ENCODE peak calls at places on chromosomes 7 and 10, in seven cellular contexts. S is CD8-positive, alpha-beta memory T cell; G is left ventricle myocardium inferior; X is AG10803; W is cardiac muscle cell; J is coronary artery; A is body of pancreas. Z is an unnamed sample.

GRCh38 chr7:24134535-24134934 is 149.5 kb upstream of the NPY start:
- DNase-seq in W (no peak), S (no peak), J (no peak), X (no peak), A (no peak), G (no peak), Z (no peak)

GRCh38 chr10:35854661-35855060 is 212.6 kb upstream of the FZD8 start:
- DNase-seq in G (no peak), J (no peak), X (peak; percentile 59), S (no peak), A (no peak), W (no peak), Z (no peak)

GRCh38 chr7:31113660-31114059 is 61.6 kb downstream of the ADCYAP1R1 start:
- DNase-seq in W (no peak), J (no peak), A (no peak), S (no peak), G (no peak), X (no peak), Z (no peak)

GRCh38 chr10:35331894-35332640 is 4.2 kb upstream of the CCNY start:
- DNase-seq in G (no peak), W (peak; percentile 92), X (peak; percentile 79), J (no peak), S (no peak), A (no peak), Z (no peak)

GRCh38 chr10:102624094-102624493 is 20.2 kb upstream of the TRIM8 start:
- DNase-seq in S (no peak), X (no peak), A (no peak), G (peak; percentile 10), J (no peak), W (no peak), Z (no peak)

GRCh38 chr10:28754930-28755718 is 77.8 kb downstream of the BAMBI start:
- DNase-seq in S (no peak), X (no peak), A (no peak), W (peak; percentile 43), J (no peak), G (no peak), Z (no peak)

GRCh38 chr7:112594397-112594796 is 113.6 kb downstream of the LSMEM1 start:
- DNase-seq in J (no peak), G (no peak), X (peak; percentile 65), A (no peak), S (no peak), W (peak; percentile 28), Z (no peak)

GRCh38 chr10:13520194-13520593 is 8.6 kb downstream of the BEND7 start:
- DNase-seq in X (no peak), J (no peak), A (no peak), S (no peak), G (no peak), W (no peak), Z (no peak)

GRCh38 chr7:92260248-92260781 is 14.5 kb downstream of the ANKIB1 start:
- DNase-seq in X (no peak), W (peak; percentile 9), G (no peak), J (no peak), A (no peak), S (no peak), Z (no peak)

GRCh38 chr7:81527651-81528050 is 242.2 kb downstream of the HGF start:
- DNase-seq in X (no peak), W (no peak), A (no peak), S (no peak), J (no peak), G (no peak), Z (no peak)

GRCh38 chr7:50552921-50553320 is 12.3 kb downstream of the DDC start:
- DNase-seq in X (peak; percentile 44), G (no peak), S (no peak), W (peak; percentile 81), A (peak; percentile 65), J (no peak), Z (no peak)

DNA sequence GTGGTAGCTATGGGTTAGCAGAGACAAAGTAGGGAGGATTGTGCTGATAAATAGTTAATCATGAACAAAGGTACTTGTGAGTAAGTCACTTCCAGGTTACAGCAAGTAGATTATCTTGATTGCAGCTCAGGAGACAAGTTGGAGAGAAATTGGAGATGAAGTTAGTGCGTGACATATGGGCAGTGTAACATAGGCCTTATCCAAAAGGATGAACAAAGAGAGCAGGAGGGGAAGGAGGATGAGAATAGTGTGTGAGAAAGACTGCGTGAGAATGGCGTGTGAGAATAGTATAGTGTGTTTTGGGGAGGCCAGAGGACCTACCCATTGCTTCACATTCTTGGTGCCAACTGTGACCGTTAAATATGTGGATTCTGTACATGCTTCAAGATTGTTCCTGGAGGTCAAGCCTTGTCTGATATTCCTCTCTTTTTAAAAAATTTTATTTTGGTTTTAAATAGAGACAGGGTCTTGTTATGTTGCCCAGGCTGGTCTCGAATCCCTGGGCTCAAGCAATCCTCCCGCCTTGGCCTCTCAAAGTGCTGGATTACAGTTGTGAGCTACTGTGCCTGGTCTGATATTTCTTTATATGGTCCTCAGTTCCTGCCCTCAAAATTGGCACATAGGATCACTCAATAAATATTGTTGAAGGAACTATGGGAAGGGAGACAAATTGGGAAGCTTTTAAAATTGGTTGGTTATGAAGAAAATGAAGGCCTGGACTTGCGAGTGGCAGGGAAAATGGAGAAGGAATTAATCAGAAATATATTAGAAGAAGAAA is 3.2 kb downstream of the VCL start:
- DNase-seq in J (no peak), G (no peak), W (no peak), X (no peak), A (no peak), S (no peak), Z (no peak)
- H3K4me3 ChIP-seq in J (peak overlapping the region; percentile 96), G (peak overlapping the region; percentile 99), W (peak overlapping the region; percentile 8), X (peak overlapping the region; percentile 98), A (no peak overlapping the region), S (no peak overlapping the region), Z (no peak overlapping the region)

DNA sequence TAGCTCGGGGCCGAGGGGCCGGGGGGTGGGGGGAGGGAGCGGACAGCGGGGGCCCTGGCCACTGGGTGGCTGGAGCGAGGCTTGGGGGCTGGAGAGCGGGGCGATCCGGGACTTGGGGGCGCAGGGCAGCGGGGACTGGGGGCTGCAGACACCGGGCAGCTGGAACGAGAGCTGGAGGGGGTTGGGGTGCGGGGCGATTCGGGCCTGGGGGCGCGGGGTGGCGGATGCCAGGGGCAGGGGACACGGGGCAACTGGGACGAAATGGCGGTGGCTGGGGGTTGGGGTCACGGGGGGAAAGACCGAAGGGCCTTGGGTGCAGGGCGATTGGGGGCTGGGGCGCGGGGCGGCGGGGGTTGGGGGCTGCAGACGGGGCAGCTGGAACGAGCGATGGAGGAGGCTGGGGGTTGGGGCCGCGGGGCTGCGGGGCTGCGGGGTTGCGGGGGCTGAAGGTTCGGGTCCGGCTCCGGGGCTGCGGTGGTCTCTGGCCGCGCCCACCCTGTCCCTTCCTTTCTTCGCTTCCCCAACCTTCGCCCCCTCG is 590 bp downstream of the COL26A1 start:
- DNase-seq in J (no peak), G (no peak), W (no peak), S (no peak), A (no peak), X (no peak), Z (no peak)
- H3K4me3 ChIP-seq in J (peak overlapping the region; percentile 79), G (peak overlapping the region; percentile 76), W (peak overlapping the region; percentile 46), S (peak overlapping the region; percentile 45), A (peak overlapping the region; percentile 33), X (no peak overlapping the region), Z (peak overlapping the region; percentile 58)

GRCh38 chr10:96271017-96271815 is at the start of gene BLNK:
- DNase-seq in W (peak; percentile 13), S (no peak), J (no peak), A (peak; percentile 92), G (peak; percentile 39), X (peak; percentile 4), Z (no peak)
- H3K4me3 ChIP-seq in W (no peak within 1 kb of the TSS), S (no peak within 1 kb of the TSS), J (peak within 1 kb of the TSS; percentile 12), A (no peak within 1 kb of the TSS), G (peak within 1 kb of the TSS; percentile 21), X (no peak within 1 kb of the TSS), Z (no peak within 1 kb of the TSS)

GRCh38 chr10:43204943-43205671 is 61.8 kb downstream of the RASGEF1A start:
- DNase-seq in J (no peak), W (peak; percentile 68), X (peak; percentile 45), S (peak; percentile 37), G (no peak), A (peak; percentile 62), Z (peak; percentile 57)

GRCh38 chr10:43202224-43202656 is 64.0 kb downstream of the CSGALNACT2 start:
- DNase-seq in X (peak; percentile 19), S (peak; percentile 42), A (peak; percentile 27), J (peak; percentile 70), W (peak; percentile 33), G (no peak), Z (peak; percentile 32)

GRCh38 chr10:43202657-43203490 is 64.0 kb downstream of the RASGEF1A start:
- DNase-seq in S (no peak), G (peak; percentile 38), X (no peak), A (peak; percentile 58), J (peak; percentile 74), W (peak; percentile 11), Z (peak; percentile 34)

GRCh38 chr10:43204394-43204942 is 62.4 kb downstream of the RASGEF1A start:
- DNase-seq in A (no peak), W (no peak), S (no peak), X (no peak), G (no peak), J (peak; percentile 67), Z (no peak)

DNA sequence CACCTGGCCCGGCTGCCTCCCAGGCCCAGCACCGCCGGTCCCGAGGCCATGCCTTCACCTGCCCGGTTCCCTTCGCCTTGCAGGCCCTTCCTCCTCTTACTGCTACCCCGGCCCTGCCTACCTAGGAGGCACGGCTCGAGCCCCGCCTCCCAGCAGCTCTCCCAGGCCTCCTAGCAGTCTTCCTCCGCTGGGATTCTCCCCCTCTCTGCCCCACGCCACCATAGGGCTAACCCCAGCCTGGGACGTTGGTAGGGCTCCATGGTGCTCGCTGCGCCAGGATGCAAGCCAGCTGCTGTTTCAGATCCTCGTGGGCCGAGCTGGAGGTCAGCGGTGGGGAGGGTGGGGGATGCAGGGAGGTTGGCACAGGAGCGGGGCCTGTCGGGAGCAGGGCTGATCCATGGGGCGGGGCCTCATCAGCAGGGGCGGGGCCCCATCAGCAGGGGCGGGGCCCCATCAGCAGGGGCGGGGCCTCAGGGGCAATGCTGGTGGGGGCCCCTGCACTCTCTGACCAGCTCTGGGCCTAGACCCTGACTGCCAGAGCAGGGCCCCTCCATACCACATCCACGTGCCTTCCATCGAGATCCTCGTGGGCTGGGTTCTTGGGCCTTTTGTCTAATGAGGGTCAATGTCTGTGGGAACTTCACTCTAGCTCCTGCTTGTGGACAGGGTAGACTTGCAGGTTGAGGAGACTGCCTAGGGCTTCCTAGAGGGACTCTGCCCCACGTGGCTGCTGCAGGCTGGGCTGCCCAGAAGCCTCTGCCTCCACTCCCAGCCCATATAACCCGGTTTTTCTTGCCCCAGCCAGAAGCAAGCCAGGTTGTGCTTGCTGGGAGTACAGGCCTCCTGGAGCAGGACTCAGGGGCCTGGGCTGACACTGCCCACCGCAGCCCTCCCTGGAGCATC is 63.1 kb downstream of the RASGEF1A start:
- DNase-seq in G (no peak), X (no peak), A (peak; percentile 67), W (peak; percentile 19), S (no peak), J (no peak), Z (no peak)
- H3K4me3 ChIP-seq in G (peak overlapping the region; percentile 23), X (no peak overlapping the region), A (peak overlapping the region; percentile 9), W (no peak overlapping the region), S (no peak overlapping the region), J (peak overlapping the region; percentile 73), Z (no peak overlapping the region)